ENCODE peak calls at places on chromosomes 16 and 17, in eight cellular contexts. One of them, this sample, is unnamed.

GRCh38 chr17:81579821-81580321 is 27.7 kb upstream of the FAAP100 start:
- DNase-seq in Caco-2: no peak
- DNase-seq in PC-9: no peak
- DNase-seq in GM13977: no peak
- DNase-seq in MCF 10A: no peak
- DNase-seq in astrocyte of the cerebellum: no peak
- DNase-seq in GM10248: no peak
- DNase-seq in heart right ventricle: no peak
- DNase-seq in this sample: no peak

GRCh38 chr16:12907670-12908233 is 6.4 kb downstream of the SHISA9 start:
- DNase-seq in Caco-2: no peak
- DNase-seq in PC-9: no peak
- DNase-seq in GM13977: peak; percentile 13
- DNase-seq in MCF 10A: no peak
- DNase-seq in astrocyte of the cerebellum: no peak
- DNase-seq in GM10248: no peak
- DNase-seq in heart right ventricle: no peak
- DNase-seq in this sample: no peak

GRCh38 chr16:69338557-69339288 is 641 bp downstream of the COG8 start:
- DNase-seq in Caco-2: no peak
- DNase-seq in PC-9: no peak
- DNase-seq in GM13977: no peak
- DNase-seq in MCF 10A: no peak
- DNase-seq in astrocyte of the cerebellum: no peak
- DNase-seq in GM10248: no peak
- DNase-seq in heart right ventricle: no peak
- DNase-seq in this sample: no peak

GRCh38 chr16:85570735-85571562 is 42.2 kb upstream of the GSE1 start:
- DNase-seq in Caco-2: no peak
- DNase-seq in PC-9: no peak
- DNase-seq in GM13977: peak; percentile 91
- DNase-seq in MCF 10A: no peak
- DNase-seq in astrocyte of the cerebellum: no peak
- DNase-seq in GM10248: peak; percentile 85
- DNase-seq in heart right ventricle: peak; percentile 43
- DNase-seq in this sample: peak; percentile 81

GRCh38 chr16:27462846-27463682 is 61.1 kb downstream of the IL21R start:
- DNase-seq in Caco-2: no peak
- DNase-seq in PC-9: no peak
- DNase-seq in GM13977: no peak
- DNase-seq in MCF 10A: no peak
- DNase-seq in astrocyte of the cerebellum: no peak
- DNase-seq in GM10248: no peak
- DNase-seq in heart right ventricle: no peak
- DNase-seq in this sample: no peak

GRCh38 chr17:60610481-60610880 is 10.5 kb downstream of the PPM1D start:
- DNase-seq in Caco-2: no peak
- DNase-seq in PC-9: no peak
- DNase-seq in GM13977: no peak
- DNase-seq in MCF 10A: no peak
- DNase-seq in astrocyte of the cerebellum: no peak
- DNase-seq in GM10248: no peak
- DNase-seq in heart right ventricle: no peak
- DNase-seq in this sample: no peak

GRCh38 chr17:11334493-11334892 is 93.5 kb downstream of the SHISA6 start:
- DNase-seq in Caco-2: no peak
- DNase-seq in PC-9: no peak
- DNase-seq in GM13977: no peak
- DNase-seq in MCF 10A: no peak
- DNase-seq in astrocyte of the cerebellum: no peak
- DNase-seq in GM10248: no peak
- DNase-seq in heart right ventricle: no peak
- DNase-seq in this sample: no peak

GRCh38 chr17:80005360-80006338 is 30.0 kb downstream of the TBC1D16 start:
- DNase-seq in Caco-2: peak; percentile 87
- DNase-seq in PC-9: peak; percentile 52
- DNase-seq in GM13977: peak; percentile 95
- DNase-seq in MCF 10A: peak; percentile 57
- DNase-seq in astrocyte of the cerebellum: no peak
- DNase-seq in GM10248: peak; percentile 91
- DNase-seq in heart right ventricle: peak; percentile 42
- DNase-seq in this sample: no peak

GRCh38 chr17:18141210-18141803 is 32.8 kb downstream of the MYO15A start:
- DNase-seq in Caco-2: peak; percentile 62
- DNase-seq in PC-9: peak; percentile 30
- DNase-seq in GM13977: peak; percentile 81
- DNase-seq in MCF 10A: peak; percentile 71
- DNase-seq in astrocyte of the cerebellum: peak; percentile 28
- DNase-seq in GM10248: peak; percentile 78
- DNase-seq in heart right ventricle: no peak
- DNase-seq in this sample: no peak

GRCh38 chr16:64012166-64012565 is 1109.7 kb downstream of the CDH11 start:
- DNase-seq in Caco-2: no peak
- DNase-seq in PC-9: no peak
- DNase-seq in GM13977: no peak
- DNase-seq in MCF 10A: no peak
- DNase-seq in astrocyte of the cerebellum: no peak
- DNase-seq in GM10248: no peak
- DNase-seq in heart right ventricle: no peak
- DNase-seq in this sample: no peak

GRCh38 chr16:64011650-64012049 is 1110.2 kb downstream of the CDH11 start:
- DNase-seq in Caco-2: no peak
- DNase-seq in PC-9: no peak
- DNase-seq in GM13977: no peak
- DNase-seq in MCF 10A: no peak
- DNase-seq in astrocyte of the cerebellum: no peak
- DNase-seq in GM10248: no peak
- DNase-seq in heart right ventricle: no peak
- DNase-seq in this sample: no peak

DNA sequence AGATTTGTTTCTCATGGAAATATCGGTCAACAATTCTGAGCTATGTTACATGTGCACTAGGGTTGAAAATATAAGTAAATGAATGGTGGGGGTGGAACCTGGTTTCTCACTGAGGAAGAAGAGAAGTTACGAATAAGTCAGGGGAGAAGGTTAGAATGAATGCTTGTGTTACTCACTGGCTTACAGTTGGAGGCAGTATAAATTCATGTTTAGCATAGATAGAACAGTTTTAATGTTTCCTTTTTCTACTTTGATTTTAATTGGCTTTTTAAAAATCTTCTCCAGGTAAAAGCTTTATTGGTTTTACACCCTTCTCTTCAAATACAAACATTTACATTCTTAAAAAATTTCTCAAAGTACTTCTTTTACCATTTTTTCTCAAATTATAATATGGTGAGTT is 1113.7 kb downstream of the CDH11 start:
- DNase-seq in Caco-2: no peak
- DNase-seq in PC-9: no peak
- DNase-seq in GM13977: no peak
- DNase-seq in MCF 10A: no peak
- DNase-seq in astrocyte of the cerebellum: no peak
- DNase-seq in GM10248: no peak
- DNase-seq in heart right ventricle: no peak
- DNase-seq in this sample: no peak
- TF ChIP-seq CTCF in Caco-2: no peak
- TF ChIP-seq CTCF in PC-9: no peak
- TF ChIP-seq CTCF in GM13977: no peak
- TF ChIP-seq CTCF in MCF 10A: no peak
- TF ChIP-seq CTCF in astrocyte of the cerebellum: no peak
- TF ChIP-seq CTCF in GM10248: no peak
- TF ChIP-seq CTCF in heart right ventricle: no peak
- TF ChIP-seq CTCF in this sample: no peak

DNA sequence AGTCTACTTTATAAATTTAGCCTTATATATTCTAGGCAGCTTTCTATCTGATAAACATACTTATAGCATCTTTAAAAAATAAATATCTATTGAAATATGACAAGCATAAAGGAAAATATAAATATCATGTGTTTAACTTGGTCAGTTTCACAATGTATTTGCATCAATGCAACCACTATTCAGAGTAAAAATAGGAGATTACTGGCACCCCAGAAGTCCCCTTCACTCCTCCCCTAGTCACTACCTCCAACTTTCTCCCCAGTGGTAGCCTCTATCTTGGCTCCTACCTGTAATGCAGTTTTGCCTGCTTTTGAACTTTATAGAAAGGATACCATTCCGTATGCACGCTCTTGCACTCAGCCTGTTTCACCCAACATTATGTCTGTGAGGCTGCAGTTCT is 3.2 kb upstream of the NOD2 start:
- DNase-seq in Caco-2: no peak
- DNase-seq in PC-9: no peak
- DNase-seq in GM13977: peak; percentile 71
- DNase-seq in MCF 10A: no peak
- DNase-seq in astrocyte of the cerebellum: no peak
- DNase-seq in GM10248: no peak
- DNase-seq in heart right ventricle: no peak
- DNase-seq in this sample: no peak
- TF ChIP-seq CTCF in Caco-2: no peak
- TF ChIP-seq CTCF in PC-9: no peak
- TF ChIP-seq CTCF in GM13977: no peak
- TF ChIP-seq CTCF in MCF 10A: no peak
- TF ChIP-seq CTCF in astrocyte of the cerebellum: no peak
- TF ChIP-seq CTCF in GM10248: no peak
- TF ChIP-seq CTCF in heart right ventricle: no peak
- TF ChIP-seq CTCF in this sample: no peak

GRCh38 chr16:75138636-75139035 is 9.7 kb upstream of the ZFP1 start:
- DNase-seq in Caco-2: no peak
- DNase-seq in PC-9: no peak
- DNase-seq in GM13977: no peak
- DNase-seq in MCF 10A: no peak
- DNase-seq in astrocyte of the cerebellum: peak; percentile 2
- DNase-seq in GM10248: no peak
- DNase-seq in heart right ventricle: no peak
- DNase-seq in this sample: no peak
- TF ChIP-seq CTCF in Caco-2: no peak
- TF ChIP-seq CTCF in PC-9: no peak
- TF ChIP-seq CTCF in GM13977: no peak
- TF ChIP-seq CTCF in MCF 10A: no peak
- TF ChIP-seq CTCF in astrocyte of the cerebellum: no peak
- TF ChIP-seq CTCF in GM10248: no peak
- TF ChIP-seq CTCF in heart right ventricle: no peak
- TF ChIP-seq CTCF in this sample: no peak

GRCh38 chr17:7502171-7502847 is 18.1 kb downstream of the POLR2A start:
- DNase-seq in Caco-2: no peak
- DNase-seq in PC-9: no peak
- DNase-seq in GM13977: no peak
- DNase-seq in MCF 10A: no peak
- DNase-seq in astrocyte of the cerebellum: no peak
- DNase-seq in GM10248: no peak
- DNase-seq in heart right ventricle: no peak
- DNase-seq in this sample: no peak
- TF ChIP-seq CTCF in Caco-2: no peak
- TF ChIP-seq CTCF in PC-9: no peak
- TF ChIP-seq CTCF in GM13977: no peak
- TF ChIP-seq CTCF in MCF 10A: no peak
- TF ChIP-seq CTCF in astrocyte of the cerebellum: no peak
- TF ChIP-seq CTCF in GM10248: no peak
- TF ChIP-seq CTCF in heart right ventricle: no peak
- TF ChIP-seq CTCF in this sample: no peak

GRCh38 chr17:72477529-72477928 is 356.7 kb downstream of the SOX9 start:
- DNase-seq in Caco-2: peak; percentile 49
- DNase-seq in PC-9: peak; percentile 62
- DNase-seq in GM13977: no peak
- DNase-seq in MCF 10A: no peak
- DNase-seq in astrocyte of the cerebellum: no peak
- DNase-seq in GM10248: no peak
- DNase-seq in heart right ventricle: no peak
- DNase-seq in this sample: no peak

GRCh38 chr17:72476134-72476533 is 355.3 kb downstream of the SOX9 start:
- DNase-seq in Caco-2: no peak
- DNase-seq in PC-9: no peak
- DNase-seq in GM13977: no peak
- DNase-seq in MCF 10A: no peak
- DNase-seq in astrocyte of the cerebellum: no peak
- DNase-seq in GM10248: no peak
- DNase-seq in heart right ventricle: no peak
- DNase-seq in this sample: no peak

GRCh38 chr17:72476575-72476986 is 355.8 kb downstream of the SOX9 start:
- DNase-seq in Caco-2: no peak
- DNase-seq in PC-9: no peak
- DNase-seq in GM13977: no peak
- DNase-seq in MCF 10A: no peak
- DNase-seq in astrocyte of the cerebellum: no peak
- DNase-seq in GM10248: no peak
- DNase-seq in heart right ventricle: no peak
- DNase-seq in this sample: no peak

GRCh38 chr17:72481572-72481971 is 360.8 kb downstream of the SOX9 start:
- DNase-seq in Caco-2: no peak
- DNase-seq in PC-9: no peak
- DNase-seq in GM13977: no peak
- DNase-seq in MCF 10A: no peak
- DNase-seq in astrocyte of the cerebellum: no peak
- DNase-seq in GM10248: no peak
- DNase-seq in heart right ventricle: no peak
- DNase-seq in this sample: no peak

DNA sequence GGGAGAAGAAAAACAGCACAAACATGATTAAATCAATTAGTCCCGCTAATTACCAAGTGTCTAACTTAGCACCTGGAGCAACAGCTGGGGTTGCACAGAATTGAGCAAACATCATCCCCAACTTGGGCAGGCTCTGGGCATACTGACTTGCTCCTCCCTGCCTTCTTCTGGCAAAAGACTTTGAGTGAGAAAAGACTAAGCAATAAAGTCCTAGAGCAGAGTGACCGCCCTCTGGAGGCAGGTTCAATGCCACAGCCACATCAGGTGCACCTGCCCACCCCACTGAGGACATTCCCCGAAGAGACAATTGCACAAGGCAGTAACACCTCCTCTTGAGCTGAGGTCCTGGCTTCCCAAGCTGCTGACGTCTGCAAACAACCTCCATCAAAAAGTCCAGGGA is 358.3 kb downstream of the SOX9 start:
- DNase-seq in Caco-2: peak; percentile 49
- DNase-seq in PC-9: no peak
- DNase-seq in GM13977: no peak
- DNase-seq in MCF 10A: no peak
- DNase-seq in astrocyte of the cerebellum: no peak
- DNase-seq in GM10248: no peak
- DNase-seq in heart right ventricle: no peak
- DNase-seq in this sample: no peak
- TF ChIP-seq CTCF in Caco-2: peak; percentile 41
- TF ChIP-seq CTCF in PC-9: peak; percentile 52
- TF ChIP-seq CTCF in GM13977: peak; percentile 42
- TF ChIP-seq CTCF in MCF 10A: no peak
- TF ChIP-seq CTCF in astrocyte of the cerebellum: peak; percentile 3
- TF ChIP-seq CTCF in GM10248: no peak
- TF ChIP-seq CTCF in heart right ventricle: no peak
- TF ChIP-seq CTCF in this sample: no peak

DNA sequence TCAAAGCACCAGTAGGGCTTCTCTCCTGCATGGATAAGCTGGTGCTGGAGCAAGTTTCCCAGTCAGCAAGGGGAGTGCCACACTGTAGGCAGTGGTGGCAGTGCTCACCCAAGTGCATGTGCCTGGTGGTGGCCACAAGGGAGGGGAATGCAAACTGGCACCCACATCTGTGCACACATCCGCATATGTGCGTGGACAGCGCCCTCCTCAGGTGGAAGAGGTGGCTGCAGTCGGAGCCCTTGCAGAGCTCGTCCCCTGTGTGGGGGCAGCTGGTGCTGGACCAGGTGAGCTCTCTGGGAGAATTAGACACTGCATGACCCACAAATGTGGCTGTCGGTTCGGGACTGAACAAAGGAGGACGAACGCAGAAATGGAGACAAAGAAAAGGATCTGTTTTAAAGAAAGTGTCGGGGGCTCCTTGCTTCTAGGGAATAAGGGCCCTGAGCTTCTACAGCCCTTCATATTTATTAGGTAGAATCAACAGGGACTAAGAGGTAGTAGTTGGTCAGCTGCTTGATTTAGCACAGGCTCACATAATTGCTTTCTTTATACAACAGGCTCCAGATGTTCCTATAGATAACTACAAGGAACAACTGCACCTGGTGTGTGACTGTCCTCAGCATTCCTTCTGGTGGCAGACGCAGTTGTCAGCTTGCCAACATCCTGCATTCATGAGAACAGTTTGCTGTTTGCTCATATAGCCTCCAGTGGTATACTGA is 5.3 kb upstream of the ZNF689 start:
- DNase-seq in Caco-2: peak; percentile 14
- DNase-seq in PC-9: peak; percentile 77
- DNase-seq in GM13977: peak; percentile 48
- DNase-seq in MCF 10A: peak; percentile 40
- DNase-seq in astrocyte of the cerebellum: no peak
- DNase-seq in GM10248: peak; percentile 50
- DNase-seq in heart right ventricle: peak; percentile 67
- DNase-seq in this sample: peak; percentile 48
- TF ChIP-seq CTCF in Caco-2: no peak
- TF ChIP-seq CTCF in PC-9: peak; percentile 84
- TF ChIP-seq CTCF in GM13977: peak; percentile 78
- TF ChIP-seq CTCF in MCF 10A: peak; percentile 38
- TF ChIP-seq CTCF in astrocyte of the cerebellum: peak; percentile 45
- TF ChIP-seq CTCF in GM10248: peak; percentile 74
- TF ChIP-seq CTCF in heart right ventricle: peak; percentile 42
- TF ChIP-seq CTCF in this sample: peak; percentile 38